ENCODE peak calls at places on chromosome 19, in nine cellular contexts. One of them, this sample, is unnamed. For H3K4me1, the result is how much of the 10 kb centered on the place peaks cover.

GRCh38 chr19:51338563-51339312 is 3.2 kb downstream of the VSIG10L start:
- DNase-seq in fibroblast of lung: peak
- DNase-seq in neural progenitor cell: peak
- DNase-seq in GM12878: peak
- DNase-seq in PC-3: peak
- DNase-seq in hepatocyte: peak
- DNase-seq in HCT116: peak
- DNase-seq in K562: peak
- DNase-seq in keratinocyte: no peak
- DNase-seq in this sample: peak

GRCh38 chr19:29545866-29546582 is 20.2 kb downstream of the VSTM2B start:
- DNase-seq in fibroblast of lung: no peak
- DNase-seq in neural progenitor cell: no peak
- DNase-seq in GM12878: no peak
- DNase-seq in PC-3: no peak
- DNase-seq in hepatocyte: no peak
- DNase-seq in HCT116: no peak
- DNase-seq in K562: no peak
- DNase-seq in keratinocyte: no peak
- DNase-seq in this sample: no peak

GRCh38 chr19:49340069-49340864 is 5.1 kb downstream of the CD37 start:
- DNase-seq in fibroblast of lung: peak
- DNase-seq in neural progenitor cell: peak
- DNase-seq in GM12878: peak
- DNase-seq in PC-3: no peak
- DNase-seq in hepatocyte: peak
- DNase-seq in HCT116: no peak
- DNase-seq in K562: peak
- DNase-seq in keratinocyte: no peak
- DNase-seq in this sample: peak

GRCh38 chr19:35879770-35880317 is 11.5 kb downstream of the APLP1 start:
- DNase-seq in fibroblast of lung: peak
- DNase-seq in neural progenitor cell: peak
- DNase-seq in GM12878: no peak
- DNase-seq in PC-3: peak
- DNase-seq in hepatocyte: peak
- DNase-seq in HCT116: peak
- DNase-seq in K562: peak
- DNase-seq in keratinocyte: no peak
- DNase-seq in this sample: peak

GRCh38 chr19:4678881-4679379 is 8.8 kb upstream of the MYDGF start:
- DNase-seq in fibroblast of lung: peak
- DNase-seq in neural progenitor cell: peak
- DNase-seq in GM12878: no peak
- DNase-seq in PC-3: peak
- DNase-seq in hepatocyte: no peak
- DNase-seq in HCT116: peak
- DNase-seq in K562: peak
- DNase-seq in keratinocyte: no peak
- DNase-seq in this sample: peak

GRCh38 chr19:3404324-3405260 is 38.2 kb downstream of the NFIC start:
- DNase-seq in fibroblast of lung: peak
- DNase-seq in neural progenitor cell: no peak
- DNase-seq in GM12878: no peak
- DNase-seq in PC-3: no peak
- DNase-seq in hepatocyte: peak
- DNase-seq in HCT116: no peak
- DNase-seq in K562: no peak
- DNase-seq in keratinocyte: no peak
- DNase-seq in this sample: peak

GRCh38 chr19:14368011-14368513 is 13.2 kb upstream of the ADGRE5 start:
- DNase-seq in fibroblast of lung: no peak
- DNase-seq in neural progenitor cell: no peak
- DNase-seq in GM12878: no peak
- DNase-seq in PC-3: no peak
- DNase-seq in hepatocyte: no peak
- DNase-seq in HCT116: no peak
- DNase-seq in K562: peak
- DNase-seq in keratinocyte: no peak
- DNase-seq in this sample: no peak

GRCh38 chr19:738509-739128 is 12.3 kb upstream of the MISP start:
- DNase-seq in fibroblast of lung: no peak
- DNase-seq in neural progenitor cell: no peak
- DNase-seq in GM12878: no peak
- DNase-seq in PC-3: no peak
- DNase-seq in hepatocyte: peak
- DNase-seq in HCT116: no peak
- DNase-seq in K562: no peak
- DNase-seq in keratinocyte: no peak
- DNase-seq in this sample: no peak

GRCh38 chr19:56253737-56254136 is 18.8 kb upstream of the EDDM13 start:
- DNase-seq in fibroblast of lung: peak
- DNase-seq in neural progenitor cell: peak
- DNase-seq in GM12878: no peak
- DNase-seq in PC-3: peak
- DNase-seq in hepatocyte: peak
- DNase-seq in HCT116: peak
- DNase-seq in K562: peak
- DNase-seq in keratinocyte: peak
- DNase-seq in this sample: peak

GRCh38 chr19:51346742-51347141 is 4.8 kb upstream of the VSIG10L start:
- DNase-seq in fibroblast of lung: no peak
- DNase-seq in neural progenitor cell: no peak
- DNase-seq in GM12878: no peak
- DNase-seq in PC-3: no peak
- DNase-seq in hepatocyte: no peak
- DNase-seq in HCT116: no peak
- DNase-seq in K562: no peak
- DNase-seq in keratinocyte: no peak
- DNase-seq in this sample: no peak

DNA sequence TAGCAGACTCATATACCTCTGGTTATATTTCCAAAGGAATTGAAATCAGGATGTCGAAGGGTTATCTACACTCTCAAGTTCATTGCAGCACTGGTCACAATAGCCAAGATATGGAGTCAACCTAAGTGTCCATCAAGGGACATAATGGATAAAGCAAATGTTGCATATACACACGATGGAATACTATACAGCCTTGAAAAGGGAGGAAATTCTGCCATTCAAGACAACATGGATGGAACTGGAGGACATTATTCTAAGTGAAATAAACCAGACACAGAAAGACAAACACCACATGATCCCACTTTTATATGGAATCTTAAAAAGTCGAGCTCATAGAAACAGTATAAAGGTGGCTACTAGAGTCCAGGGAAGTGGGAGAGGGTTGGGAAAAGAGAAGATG is 13.6 kb upstream of the ERCC1 start:
- DNase-seq in fibroblast of lung: no peak
- DNase-seq in neural progenitor cell: no peak
- DNase-seq in GM12878: no peak
- DNase-seq in PC-3: no peak
- DNase-seq in hepatocyte: no peak
- DNase-seq in HCT116: no peak
- DNase-seq in K562: no peak
- DNase-seq in keratinocyte: no peak
- DNase-seq in this sample: no peak
- TF ChIP-seq EZH2 in fibroblast of lung: no peak
- TF ChIP-seq EZH2 in neural progenitor cell: no peak
- TF ChIP-seq EZH2 in GM12878: no peak
- TF ChIP-seq EZH2 in PC-3: no peak
- TF ChIP-seq EZH2 in hepatocyte: no peak
- TF ChIP-seq EZH2 in HCT116: no peak
- TF ChIP-seq EZH2 in K562: no peak
- TF ChIP-seq EZH2 in keratinocyte: no peak
- TF ChIP-seq EZH2 in this sample: no peak

GRCh38 chr19:43599635-43600295 is 3.4 kb downstream of the ZNF576 start:
- DNase-seq in fibroblast of lung: no peak
- DNase-seq in neural progenitor cell: no peak
- DNase-seq in GM12878: no peak
- DNase-seq in PC-3: no peak
- DNase-seq in hepatocyte: no peak
- DNase-seq in HCT116: no peak
- DNase-seq in K562: no peak
- DNase-seq in keratinocyte: no peak
- DNase-seq in this sample: no peak
- TF ChIP-seq CTCF in fibroblast of lung: no peak
- TF ChIP-seq CTCF in neural progenitor cell: no peak
- TF ChIP-seq CTCF in GM12878: peak
- TF ChIP-seq CTCF in PC-3: no peak
- TF ChIP-seq CTCF in hepatocyte: no peak
- TF ChIP-seq CTCF in HCT116: no peak
- TF ChIP-seq CTCF in K562: peak
- TF ChIP-seq CTCF in keratinocyte: no peak
- TF ChIP-seq CTCF in this sample: no peak

DNA sequence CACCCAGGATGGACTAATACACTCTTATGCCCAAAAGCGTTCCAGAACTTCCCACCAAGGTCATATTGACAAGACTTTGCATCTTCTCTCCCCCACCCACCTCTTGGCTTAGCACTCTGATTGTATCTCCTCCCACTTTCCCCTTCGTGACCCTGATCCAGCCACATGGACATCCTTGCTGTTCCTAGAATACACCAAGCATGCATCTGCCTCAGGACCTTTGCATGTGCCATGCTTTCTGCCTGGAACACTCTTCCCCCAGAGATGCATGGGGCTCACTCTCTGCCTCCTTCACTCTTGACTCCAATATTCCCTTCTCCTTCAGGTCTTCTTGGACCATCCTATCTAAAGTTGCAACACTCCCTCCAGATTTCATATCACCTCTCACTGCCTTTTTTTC is 16.2 kb upstream of the LAIR1 start:
- DNase-seq in fibroblast of lung: no peak
- DNase-seq in neural progenitor cell: no peak
- DNase-seq in GM12878: no peak
- DNase-seq in PC-3: no peak
- DNase-seq in hepatocyte: no peak
- DNase-seq in HCT116: no peak
- DNase-seq in K562: no peak
- DNase-seq in keratinocyte: no peak
- DNase-seq in this sample: no peak
- H3K4me1 ChIP-seq in fibroblast of lung: under half
- H3K4me1 ChIP-seq in neural progenitor cell: under half
- H3K4me1 ChIP-seq in GM12878: under half
- H3K4me1 ChIP-seq in PC-3: under half
- H3K4me1 ChIP-seq in hepatocyte: under half
- H3K4me1 ChIP-seq in HCT116: under half
- H3K4me1 ChIP-seq in K562: under half
- H3K4me1 ChIP-seq in keratinocyte: under half
- H3K4me1 ChIP-seq in this sample: under half

DNA sequence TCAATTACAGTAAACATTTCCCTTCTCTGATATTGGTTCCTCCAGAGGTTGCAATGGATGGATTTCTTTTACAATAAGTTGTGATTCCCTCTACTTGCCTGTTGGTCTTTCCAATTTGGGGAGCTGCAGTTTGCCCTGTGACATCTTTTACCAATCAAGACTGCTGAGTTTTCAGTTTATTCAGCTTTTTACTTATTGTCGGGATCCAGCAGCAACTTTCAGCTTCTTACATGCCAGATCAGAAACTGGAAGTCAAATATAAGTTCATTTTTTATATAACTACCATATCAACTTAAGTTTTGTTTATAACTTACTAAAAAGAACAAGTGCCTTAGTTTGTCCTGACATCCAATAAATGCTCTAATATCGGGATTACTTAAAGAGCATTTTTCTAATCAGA is 10.5 kb downstream of the OR10H3 start:
- DNase-seq in fibroblast of lung: no peak
- DNase-seq in neural progenitor cell: no peak
- DNase-seq in GM12878: no peak
- DNase-seq in PC-3: no peak
- DNase-seq in hepatocyte: no peak
- DNase-seq in HCT116: no peak
- DNase-seq in K562: no peak
- DNase-seq in keratinocyte: no peak
- DNase-seq in this sample: no peak
- TF ChIP-seq EZH2 in fibroblast of lung: no peak
- TF ChIP-seq EZH2 in neural progenitor cell: no peak
- TF ChIP-seq EZH2 in GM12878: no peak
- TF ChIP-seq EZH2 in PC-3: peak
- TF ChIP-seq EZH2 in hepatocyte: no peak
- TF ChIP-seq EZH2 in HCT116: no peak
- TF ChIP-seq EZH2 in K562: no peak
- TF ChIP-seq EZH2 in keratinocyte: no peak
- TF ChIP-seq EZH2 in this sample: no peak

DNA sequence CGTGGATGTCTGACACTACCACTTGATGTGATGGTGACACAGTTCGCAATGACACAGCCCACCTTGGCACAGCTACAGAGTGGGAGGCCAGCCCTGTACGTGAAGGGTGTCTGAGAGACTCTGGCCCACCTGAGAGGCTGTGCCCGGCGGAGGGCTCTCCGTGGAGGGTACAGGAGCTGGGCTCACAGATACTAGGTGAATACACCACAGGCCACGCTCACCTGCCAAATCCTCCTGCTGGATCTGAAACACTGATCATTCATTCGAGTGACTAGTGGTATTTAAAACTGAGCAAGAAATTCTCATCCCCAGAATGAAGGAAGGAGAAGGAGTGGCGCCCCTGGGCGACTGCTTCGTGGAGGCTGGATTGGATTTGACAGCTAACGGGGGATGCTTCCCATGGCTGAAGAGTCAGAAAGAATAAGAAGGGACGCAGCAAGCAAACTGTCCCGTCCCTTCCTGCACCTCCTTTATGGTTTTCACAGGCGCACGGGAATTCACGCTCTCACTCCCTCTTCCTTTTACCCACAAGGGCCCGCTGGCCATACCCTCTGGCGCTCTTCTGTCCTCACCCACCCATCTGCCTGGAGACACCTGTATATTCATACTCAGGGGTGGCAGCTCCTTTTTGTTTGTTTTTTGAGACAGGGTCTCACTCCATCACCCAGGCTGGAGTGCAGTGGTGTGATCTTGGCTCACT is 25.0 kb downstream of the CEBPG start:
- DNase-seq in fibroblast of lung: no peak
- DNase-seq in neural progenitor cell: no peak
- DNase-seq in GM12878: no peak
- DNase-seq in PC-3: no peak
- DNase-seq in hepatocyte: no peak
- DNase-seq in HCT116: no peak
- DNase-seq in K562: no peak
- DNase-seq in keratinocyte: no peak
- DNase-seq in this sample: no peak
- TF ChIP-seq CTCF in fibroblast of lung: no peak
- TF ChIP-seq CTCF in neural progenitor cell: no peak
- TF ChIP-seq CTCF in GM12878: no peak
- TF ChIP-seq CTCF in PC-3: no peak
- TF ChIP-seq CTCF in hepatocyte: peak
- TF ChIP-seq CTCF in HCT116: no peak
- TF ChIP-seq CTCF in K562: no peak
- TF ChIP-seq CTCF in keratinocyte: no peak
- TF ChIP-seq CTCF in this sample: no peak